ENCODE peak calls at places on chromosomes 4 and X, in seven cellular contexts. One of them, this sample, is unnamed. For H3K9me3, the result is how much of the 10 kb centered on the place peaks cover.

GRCh38 chr4:72094054-72094780 is 62.4 kb downstream of the NPFFR2 start:
- DNase-seq in esophagus muscularis mucosa: no peak
- DNase-seq in small intestine: no peak
- DNase-seq in fibroblast of lung: no peak
- DNase-seq in aorta: no peak
- DNase-seq in hepatocyte: no peak
- DNase-seq in Karpas-422: no peak
- DNase-seq in this sample: no peak

GRCh38 chr4:742742-743311 is 37.2 kb downstream of the PCGF3 start:
- DNase-seq in small intestine: peak
- DNase-seq in Karpas-422: peak
- DNase-seq in esophagus muscularis mucosa: no peak
- DNase-seq in aorta: peak
- DNase-seq in hepatocyte: peak
- DNase-seq in fibroblast of lung: no peak
- DNase-seq in this sample: peak

GRCh38 chr4:158131037-158131436 is 41.8 kb downstream of the GASK1B start:
- DNase-seq in hepatocyte: no peak
- DNase-seq in small intestine: peak
- DNase-seq in aorta: no peak
- DNase-seq in Karpas-422: no peak
- DNase-seq in fibroblast of lung: peak
- DNase-seq in esophagus muscularis mucosa: no peak
- DNase-seq in this sample: no peak

GRCh38 chrX:19758536-19758935 is 128.9 kb downstream of the SH3KBP1 start:
- DNase-seq in fibroblast of lung: peak
- DNase-seq in hepatocyte: no peak
- DNase-seq in small intestine: peak
- DNase-seq in esophagus muscularis mucosa: no peak
- DNase-seq in Karpas-422: peak
- DNase-seq in aorta: no peak
- DNase-seq in this sample: no peak

GRCh38 chrX:149248073-149248625 is 257.0 kb downstream of the IDS start:
- DNase-seq in fibroblast of lung: no peak
- DNase-seq in esophagus muscularis mucosa: no peak
- DNase-seq in small intestine: no peak
- DNase-seq in Karpas-422: no peak
- DNase-seq in hepatocyte: no peak
- DNase-seq in aorta: no peak
- DNase-seq in this sample: no peak

GRCh38 chr4:106160560-106160959 is 155.4 kb downstream of the TBCK start:
- DNase-seq in aorta: no peak
- DNase-seq in hepatocyte: no peak
- DNase-seq in fibroblast of lung: no peak
- DNase-seq in Karpas-422: no peak
- DNase-seq in small intestine: peak
- DNase-seq in esophagus muscularis mucosa: no peak
- DNase-seq in this sample: no peak

GRCh38 chrX:98380556-98380955 is 1496.8 kb downstream of the RPA4 start:
- DNase-seq in aorta: no peak
- DNase-seq in esophagus muscularis mucosa: no peak
- DNase-seq in hepatocyte: no peak
- DNase-seq in Karpas-422: no peak
- DNase-seq in fibroblast of lung: no peak
- DNase-seq in small intestine: no peak
- DNase-seq in this sample: no peak

GRCh38 chrX:30910124-30910860 is 21.2 kb upstream of the TAB3 start:
- DNase-seq in aorta: no peak
- DNase-seq in Karpas-422: no peak
- DNase-seq in hepatocyte: no peak
- DNase-seq in esophagus muscularis mucosa: no peak
- DNase-seq in fibroblast of lung: peak
- DNase-seq in small intestine: no peak
- DNase-seq in this sample: no peak

GRCh38 chr4:133565379-133565778 is 416.3 kb downstream of the PCDH10 start:
- DNase-seq in aorta: no peak
- DNase-seq in fibroblast of lung: peak
- DNase-seq in hepatocyte: peak
- DNase-seq in Karpas-422: no peak
- DNase-seq in small intestine: no peak
- DNase-seq in esophagus muscularis mucosa: no peak
- DNase-seq in this sample: no peak

GRCh38 chr4:205097-205756 is 80.9 kb downstream of the ZNF718 start:
- DNase-seq in small intestine: no peak
- DNase-seq in Karpas-422: no peak
- DNase-seq in aorta: no peak
- DNase-seq in esophagus muscularis mucosa: no peak
- DNase-seq in fibroblast of lung: no peak
- DNase-seq in hepatocyte: no peak
- DNase-seq in this sample: no peak

GRCh38 chr4:79623125-79623905 is 215.3 kb upstream of the GK2 start:
- DNase-seq in fibroblast of lung: no peak
- DNase-seq in hepatocyte: no peak
- DNase-seq in aorta: no peak
- DNase-seq in small intestine: no peak
- DNase-seq in Karpas-422: no peak
- DNase-seq in esophagus muscularis mucosa: no peak
- DNase-seq in this sample: no peak

GRCh38 chrX:49269768-49270248 is at the start of gene PPP1R3F:
- DNase-seq in aorta: peak
- DNase-seq in small intestine: no peak
- DNase-seq in Karpas-422: no peak
- DNase-seq in esophagus muscularis mucosa: no peak
- DNase-seq in hepatocyte: no peak
- DNase-seq in fibroblast of lung: no peak
- DNase-seq in this sample: no peak

GRCh38 chr4:142405021-142405991 is 440.8 kb downstream of the INPP4B start:
- DNase-seq in fibroblast of lung: peak
- DNase-seq in Karpas-422: no peak
- DNase-seq in esophagus muscularis mucosa: no peak
- DNase-seq in small intestine: peak
- DNase-seq in hepatocyte: peak
- DNase-seq in aorta: peak
- DNase-seq in this sample: peak

GRCh38 chr4:137025484-137026059 is 506.7 kb downstream of the PCDH18 start:
- DNase-seq in small intestine: no peak
- DNase-seq in hepatocyte: no peak
- DNase-seq in esophagus muscularis mucosa: no peak
- DNase-seq in aorta: no peak
- DNase-seq in fibroblast of lung: no peak
- DNase-seq in Karpas-422: no peak
- DNase-seq in this sample: no peak

GRCh38 chr4:46270986-46271596 is 118.8 kb downstream of the GABRA2 start:
- DNase-seq in fibroblast of lung: peak
- DNase-seq in hepatocyte: peak
- DNase-seq in small intestine: peak
- DNase-seq in aorta: no peak
- DNase-seq in Karpas-422: peak
- DNase-seq in esophagus muscularis mucosa: no peak
- DNase-seq in this sample: no peak

GRCh38 chr4:87270144-87270543 is 49.7 kb upstream of the KLHL8 start:
- DNase-seq in small intestine: peak
- DNase-seq in esophagus muscularis mucosa: no peak
- DNase-seq in hepatocyte: peak
- DNase-seq in Karpas-422: peak
- DNase-seq in aorta: no peak
- DNase-seq in fibroblast of lung: peak
- DNase-seq in this sample: no peak

GRCh38 chr4:153466637-153467153 is 535 bp downstream of the TMEM131L start:
- DNase-seq in small intestine: no peak
- DNase-seq in esophagus muscularis mucosa: no peak
- DNase-seq in fibroblast of lung: no peak
- DNase-seq in aorta: no peak
- DNase-seq in hepatocyte: no peak
- DNase-seq in Karpas-422: peak
- DNase-seq in this sample: peak

GRCh38 chr4:184441461-184442392 is 32.6 kb downstream of the IRF2 start:
- DNase-seq in aorta: no peak
- DNase-seq in fibroblast of lung: no peak
- DNase-seq in Karpas-422: no peak
- DNase-seq in hepatocyte: no peak
- DNase-seq in esophagus muscularis mucosa: no peak
- DNase-seq in small intestine: no peak
- DNase-seq in this sample: peak

GRCh38 chr4:111602848-111603247 is 542.4 kb upstream of the FAM241A start:
- DNase-seq in small intestine: no peak
- DNase-seq in esophagus muscularis mucosa: no peak
- DNase-seq in Karpas-422: no peak
- DNase-seq in hepatocyte: no peak
- DNase-seq in fibroblast of lung: peak
- DNase-seq in aorta: no peak
- DNase-seq in this sample: no peak

GRCh38 chr4:186196063-186196462 is 4.7 kb downstream of the CYP4V2 start:
- DNase-seq in hepatocyte: peak
- DNase-seq in Karpas-422: no peak
- DNase-seq in small intestine: no peak
- DNase-seq in aorta: no peak
- DNase-seq in fibroblast of lung: no peak
- DNase-seq in esophagus muscularis mucosa: no peak
- DNase-seq in this sample: no peak

GRCh38 chr4:147118523-147118922 is 172.9 kb upstream of the TTC29 start:
- DNase-seq in small intestine: peak
- DNase-seq in hepatocyte: no peak
- DNase-seq in Karpas-422: no peak
- DNase-seq in fibroblast of lung: peak
- DNase-seq in esophagus muscularis mucosa: no peak
- DNase-seq in aorta: no peak
- DNase-seq in this sample: peak

GRCh38 chrX:147803948-147804347 is 107.8 kb upstream of the FMR1 start:
- DNase-seq in small intestine: peak
- DNase-seq in Karpas-422: peak
- DNase-seq in fibroblast of lung: no peak
- DNase-seq in aorta: no peak
- DNase-seq in esophagus muscularis mucosa: no peak
- DNase-seq in hepatocyte: peak
- DNase-seq in this sample: peak

DNA sequence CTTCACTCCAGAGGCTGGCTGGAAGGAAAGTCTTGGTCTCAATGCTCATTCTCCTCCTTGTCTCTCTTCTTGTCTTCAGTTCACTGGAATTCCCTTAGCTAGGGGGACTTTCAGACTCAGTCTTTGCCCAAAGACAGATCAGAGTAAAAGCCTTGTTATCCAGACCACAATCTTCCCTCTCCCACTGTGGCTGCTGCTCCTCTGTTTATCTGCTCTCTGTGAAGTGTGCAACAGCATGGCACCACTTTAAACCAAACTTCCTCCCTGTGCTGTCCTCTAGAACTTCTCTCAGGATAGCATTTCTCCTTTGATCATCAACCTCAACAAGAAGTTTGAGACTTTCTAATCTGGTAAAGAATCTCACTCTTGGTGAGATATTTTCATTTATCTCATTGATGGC is 530.1 kb upstream of the SLIT2 start:
- DNase-seq in Karpas-422: no peak
- DNase-seq in aorta: no peak
- DNase-seq in esophagus muscularis mucosa: no peak
- DNase-seq in small intestine: no peak
- DNase-seq in hepatocyte: no peak
- DNase-seq in fibroblast of lung: no peak
- DNase-seq in this sample: no peak
- H3K9me3 ChIP-seq in Karpas-422: under half
- H3K9me3 ChIP-seq in aorta: under half
- H3K9me3 ChIP-seq in esophagus muscularis mucosa: under half
- H3K9me3 ChIP-seq in small intestine: under half
- H3K9me3 ChIP-seq in hepatocyte: under half
- H3K9me3 ChIP-seq in fibroblast of lung: under half
- H3K9me3 ChIP-seq in this sample: under half

GRCh38 chr4:7575426-7575825 is 140.7 kb upstream of the PSAPL1 start:
- DNase-seq in fibroblast of lung: no peak
- DNase-seq in Karpas-422: no peak
- DNase-seq in small intestine: no peak
- DNase-seq in hepatocyte: no peak
- DNase-seq in esophagus muscularis mucosa: no peak
- DNase-seq in aorta: no peak
- DNase-seq in this sample: no peak

GRCh38 chr4:7573692-7574091 is 139.0 kb upstream of the PSAPL1 start:
- DNase-seq in esophagus muscularis mucosa: no peak
- DNase-seq in aorta: no peak
- DNase-seq in small intestine: no peak
- DNase-seq in fibroblast of lung: no peak
- DNase-seq in Karpas-422: no peak
- DNase-seq in hepatocyte: no peak
- DNase-seq in this sample: no peak

GRCh38 chr4:7571736-7572135 is 137.0 kb upstream of the PSAPL1 start:
- DNase-seq in aorta: no peak
- DNase-seq in small intestine: no peak
- DNase-seq in fibroblast of lung: no peak
- DNase-seq in hepatocyte: no peak
- DNase-seq in esophagus muscularis mucosa: no peak
- DNase-seq in Karpas-422: no peak
- DNase-seq in this sample: no peak

GRCh38 chr4:7570156-7570778 is 135.5 kb upstream of the PSAPL1 start:
- DNase-seq in aorta: no peak
- DNase-seq in hepatocyte: no peak
- DNase-seq in fibroblast of lung: no peak
- DNase-seq in esophagus muscularis mucosa: no peak
- DNase-seq in Karpas-422: no peak
- DNase-seq in small intestine: no peak
- DNase-seq in this sample: no peak

GRCh38 chr4:7571001-7571400 is 136.3 kb upstream of the PSAPL1 start:
- DNase-seq in aorta: no peak
- DNase-seq in esophagus muscularis mucosa: no peak
- DNase-seq in small intestine: no peak
- DNase-seq in Karpas-422: no peak
- DNase-seq in fibroblast of lung: no peak
- DNase-seq in hepatocyte: no peak
- DNase-seq in this sample: no peak
- H3K9me3 ChIP-seq in aorta: under half
- H3K9me3 ChIP-seq in esophagus muscularis mucosa: under half
- H3K9me3 ChIP-seq in small intestine: under half
- H3K9me3 ChIP-seq in Karpas-422: under half
- H3K9me3 ChIP-seq in fibroblast of lung: under half
- H3K9me3 ChIP-seq in hepatocyte: under half
- H3K9me3 ChIP-seq in this sample: under half

GRCh38 chrX:73647212-73647611 is 84.2 kb downstream of the CHIC1 start:
- DNase-seq in esophagus muscularis mucosa: no peak
- DNase-seq in hepatocyte: no peak
- DNase-seq in Karpas-422: no peak
- DNase-seq in fibroblast of lung: no peak
- DNase-seq in aorta: no peak
- DNase-seq in small intestine: no peak
- DNase-seq in this sample: no peak
- H3K9me3 ChIP-seq in esophagus muscularis mucosa: under half
- H3K9me3 ChIP-seq in hepatocyte: under half
- H3K9me3 ChIP-seq in Karpas-422: under half
- H3K9me3 ChIP-seq in fibroblast of lung: under half
- H3K9me3 ChIP-seq in aorta: under half
- H3K9me3 ChIP-seq in small intestine: under half
- H3K9me3 ChIP-seq in this sample: under half

DNA sequence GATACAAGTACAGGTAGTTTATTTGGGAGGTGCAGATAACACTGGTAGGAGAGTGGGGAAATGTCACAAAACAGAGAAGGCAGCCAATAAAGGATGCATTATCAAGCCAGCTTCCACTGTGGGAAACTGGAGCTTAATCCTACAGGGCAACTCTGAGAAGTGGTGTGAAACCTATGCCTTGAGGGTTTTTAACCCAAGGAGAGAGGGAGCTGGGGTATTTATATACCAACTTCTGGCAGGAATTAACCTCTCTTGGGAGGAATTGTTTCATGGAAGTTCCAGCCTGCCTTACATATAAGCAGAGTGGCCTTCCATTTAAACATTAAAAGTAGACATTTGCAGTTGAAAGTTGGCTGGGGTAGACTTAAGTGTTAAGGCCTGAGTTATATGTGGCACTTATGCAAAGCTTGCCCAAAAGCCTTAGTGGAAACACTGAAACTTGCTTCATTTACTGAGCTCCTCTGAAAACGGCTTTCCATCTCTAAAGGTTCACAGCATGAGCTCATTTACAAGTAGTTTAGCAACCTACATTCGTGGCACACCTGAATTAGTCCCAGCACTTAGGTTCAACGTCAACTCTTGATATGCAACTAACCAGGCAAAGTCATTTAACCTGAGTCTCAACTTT is 19.2 kb downstream of the MAGEB17 start:
- DNase-seq in Karpas-422: no peak
- DNase-seq in aorta: no peak
- DNase-seq in esophagus muscularis mucosa: no peak
- DNase-seq in fibroblast of lung: no peak
- DNase-seq in hepatocyte: no peak
- DNase-seq in small intestine: no peak
- DNase-seq in this sample: no peak
- H3K9me3 ChIP-seq in Karpas-422: under half
- H3K9me3 ChIP-seq in aorta: under half
- H3K9me3 ChIP-seq in esophagus muscularis mucosa: under half
- H3K9me3 ChIP-seq in fibroblast of lung: under half
- H3K9me3 ChIP-seq in hepatocyte: under half
- H3K9me3 ChIP-seq in small intestine: under half
- H3K9me3 ChIP-seq in this sample: under half